ENCODE peak calls at places on chromosomes 16 and 17, in ten cellular contexts. T is CD4-positive, alpha-beta T cell; F is H9; O is cardiac muscle cell; U is brain microvascular endothelial cell; K is SK-N-SH; M is A549; S is nephron progenitor cell; W is Calu3; I is uterus. L is an unnamed sample.

GRCh38 chr17:73695035-73695738 is 50.9 kb upstream of the SDK2 start:
- DNase-seq in T (no peak), F (peak), O (no peak), U (no peak), K (no peak), M (no peak), S (no peak), W (no peak), I (no peak), L (no peak)

GRCh38 chr17:27668488-27668823 is 37.5 kb downstream of the LGALS9 start:
- DNase-seq in T (no peak), F (no peak), O (no peak), U (no peak), K (no peak), M (no peak), S (no peak), W (no peak), I (no peak), L (no peak)

GRCh38 chr17:46061435-46061834 is 62.4 kb downstream of the STH start:
- DNase-seq in T (no peak), F (no peak), O (no peak), U (no peak), K (no peak), M (peak), S (no peak), W (no peak), I (no peak), L (no peak)

GRCh38 chr17:41171881-41172280 is 3.9 kb upstream of the KRTAP4-3 start:
- DNase-seq in T (no peak), F (no peak), O (no peak), U (no peak), K (no peak), M (no peak), S (no peak), W (no peak), I (no peak), L (no peak)

GRCh38 chr17:6471531-6472465 is 27.5 kb downstream of the PIMREG start:
- DNase-seq in T (no peak), F (no peak), O (no peak), U (peak), K (no peak), M (peak), S (no peak), W (no peak), I (no peak), L (no peak)

GRCh38 chr17:73969956-73970355 is 233.5 kb upstream of the RPL38 start:
- DNase-seq in T (no peak), F (no peak), O (no peak), U (no peak), K (no peak), M (no peak), S (no peak), W (no peak), I (no peak), L (no peak)

GRCh38 chr17:27352481-27353460 is 58.9 kb downstream of the WSB1 start:
- DNase-seq in T (no peak), F (no peak), O (no peak), U (no peak), K (no peak), M (peak), S (no peak), W (no peak), I (peak), L (no peak)

GRCh38 chr16:11835891-11836652 is 15.3 kb downstream of the RSL1D1 start:
- DNase-seq in T (no peak), F (no peak), O (peak), U (peak), K (no peak), M (no peak), S (peak), W (no peak), I (no peak), L (no peak)

GRCh38 chr16:14028207-14028606 is 42.9 kb upstream of the MRTFB start:
- DNase-seq in T (no peak), F (no peak), O (no peak), U (no peak), K (no peak), M (no peak), S (no peak), W (no peak), I (no peak), L (no peak)

GRCh38 chr17:57984226-57984890 is 3.7 kb downstream of the VEZF1 start:
- DNase-seq in T (no peak), F (no peak), O (no peak), U (no peak), K (no peak), M (no peak), S (no peak), W (no peak), I (no peak), L (no peak)

GRCh38 chr17:57984936-57985674 is 2.9 kb downstream of the VEZF1 start:
- DNase-seq in T (no peak), F (no peak), O (no peak), U (no peak), K (no peak), M (no peak), S (no peak), W (no peak), I (no peak), L (no peak)

GRCh38 chr17:57980522-57980921 is 7.5 kb downstream of the VEZF1 start:
- DNase-seq in T (no peak), F (no peak), O (no peak), U (no peak), K (no peak), M (no peak), S (no peak), W (no peak), I (no peak), L (no peak)

GRCh38 chr17:57983446-57983845 is 4.6 kb downstream of the VEZF1 start:
- DNase-seq in T (no peak), F (no peak), O (no peak), U (no peak), K (no peak), M (no peak), S (no peak), W (no peak), I (no peak), L (no peak)

GRCh38 chr17:57982452-57983170 is 5.4 kb downstream of the VEZF1 start:
- DNase-seq in T (no peak), F (no peak), O (no peak), U (no peak), K (no peak), M (no peak), S (no peak), W (no peak), I (no peak), L (no peak)
- TF ChIP-seq CTCF in T (no peak), F (no peak), O (no peak), U (no peak), K (no peak), M (no peak), S (no peak), W (no peak), I (no peak), L (no peak)

GRCh38 chr17:39916918-39917317 is 1.5 kb downstream of the GSDMB start:
- DNase-seq in T (no peak), F (no peak), O (no peak), U (peak), K (no peak), M (no peak), S (no peak), W (peak), I (no peak), L (no peak)
- TF ChIP-seq CTCF in T (no peak), F (peak), O (peak), U (peak), K (no peak), M (no peak), S (no peak), W (no peak), I (no peak), L (peak)

GRCh38 chr16:86878290-86879160 is 300.2 kb downstream of the FOXL1 start:
- DNase-seq in T (no peak), F (no peak), O (no peak), U (no peak), K (no peak), M (no peak), S (peak), W (no peak), I (no peak), L (no peak)

GRCh38 chr16:86876499-86876898 is 298.1 kb downstream of the FOXL1 start:
- DNase-seq in T (no peak), F (no peak), O (no peak), U (no peak), K (no peak), M (no peak), S (no peak), W (no peak), I (no peak), L (no peak)

GRCh38 chr16:86879268-86879667 is 300.9 kb downstream of the FOXL1 start:
- DNase-seq in T (no peak), F (no peak), O (no peak), U (no peak), K (no peak), M (no peak), S (no peak), W (no peak), I (no peak), L (no peak)

GRCh38 chr16:86877835-86878234 is 299.5 kb downstream of the FOXL1 start:
- DNase-seq in T (no peak), F (no peak), O (no peak), U (no peak), K (no peak), M (no peak), S (no peak), W (no peak), I (no peak), L (no peak)

DNA sequence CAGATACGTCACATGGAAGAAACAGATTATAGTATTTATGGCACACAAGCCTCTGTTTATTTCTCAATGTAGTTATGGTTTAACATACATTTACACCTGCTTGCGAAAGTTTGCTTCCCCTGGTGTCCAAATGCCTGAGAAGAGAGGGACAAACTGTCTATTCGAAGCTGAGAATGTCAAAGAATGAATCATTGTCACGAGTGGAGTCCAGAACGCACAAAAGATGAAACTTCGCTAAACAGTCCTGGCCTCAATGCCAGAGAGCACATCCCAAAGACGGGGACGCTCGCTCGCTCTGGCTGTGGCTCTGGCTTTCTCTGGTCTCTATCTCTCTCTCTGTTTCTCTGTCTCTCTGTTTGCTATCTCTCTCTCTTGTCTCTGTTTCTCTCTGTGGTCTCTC is 298.8 kb downstream of the FOXL1 start:
- DNase-seq in T (no peak), F (no peak), O (no peak), U (no peak), K (no peak), M (no peak), S (no peak), W (no peak), I (no peak), L (no peak)
- TF ChIP-seq CTCF in T (no peak), F (no peak), O (no peak), U (no peak), K (no peak), M (no peak), S (no peak), W (no peak), I (no peak), L (no peak)

GRCh38 chr17:49249890-49250522 is 19.4 kb upstream of the PHOSPHO1 start:
- DNase-seq in T (no peak), F (no peak), O (no peak), U (no peak), K (no peak), M (no peak), S (no peak), W (no peak), I (no peak), L (no peak)

GRCh38 chr17:49249292-49249794 is 18.8 kb upstream of the PHOSPHO1 start:
- DNase-seq in T (no peak), F (no peak), O (peak), U (no peak), K (no peak), M (no peak), S (no peak), W (peak), I (no peak), L (peak)

GRCh38 chr17:49247949-49248348 is 17.4 kb upstream of the PHOSPHO1 start:
- DNase-seq in T (no peak), F (no peak), O (no peak), U (no peak), K (no peak), M (no peak), S (no peak), W (no peak), I (no peak), L (no peak)

GRCh38 chr17:49254066-49254465 is 23.5 kb upstream of the PHOSPHO1 start:
- DNase-seq in T (no peak), F (peak), O (no peak), U (no peak), K (no peak), M (no peak), S (no peak), W (no peak), I (no peak), L (peak)

DNA sequence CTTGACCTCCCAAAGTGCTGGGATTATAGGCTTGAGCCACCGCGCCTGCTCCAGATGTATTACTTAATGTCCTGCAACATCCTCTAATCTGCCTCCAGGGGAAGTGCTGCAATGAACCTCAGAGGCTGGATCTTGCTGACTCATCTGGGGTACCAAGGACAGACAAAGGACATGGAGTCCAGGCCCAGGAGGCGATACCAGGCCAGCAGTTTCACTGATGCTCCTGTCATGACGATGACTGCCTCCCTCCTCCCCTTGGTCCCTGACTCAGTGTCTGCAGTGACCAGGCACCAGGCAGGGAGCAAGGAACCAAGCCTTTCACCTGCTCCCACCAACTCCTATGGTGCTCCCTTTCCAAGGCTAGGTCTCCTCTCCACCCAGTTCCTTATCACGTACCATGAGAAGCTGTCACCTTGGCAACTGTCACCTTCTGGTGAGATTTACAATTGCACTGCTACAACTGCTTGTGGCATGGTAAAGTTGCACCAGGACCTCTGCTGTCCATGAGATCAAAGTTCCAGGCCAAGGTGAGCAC is 21.6 kb upstream of the PHOSPHO1 start:
- DNase-seq in T (no peak), F (no peak), O (peak), U (peak), K (no peak), M (no peak), S (no peak), W (no peak), I (no peak), L (peak)
- TF ChIP-seq CTCF in T (no peak), F (no peak), O (no peak), U (no peak), K (no peak), M (no peak), S (no peak), W (no peak), I (no peak), L (peak)

DNA sequence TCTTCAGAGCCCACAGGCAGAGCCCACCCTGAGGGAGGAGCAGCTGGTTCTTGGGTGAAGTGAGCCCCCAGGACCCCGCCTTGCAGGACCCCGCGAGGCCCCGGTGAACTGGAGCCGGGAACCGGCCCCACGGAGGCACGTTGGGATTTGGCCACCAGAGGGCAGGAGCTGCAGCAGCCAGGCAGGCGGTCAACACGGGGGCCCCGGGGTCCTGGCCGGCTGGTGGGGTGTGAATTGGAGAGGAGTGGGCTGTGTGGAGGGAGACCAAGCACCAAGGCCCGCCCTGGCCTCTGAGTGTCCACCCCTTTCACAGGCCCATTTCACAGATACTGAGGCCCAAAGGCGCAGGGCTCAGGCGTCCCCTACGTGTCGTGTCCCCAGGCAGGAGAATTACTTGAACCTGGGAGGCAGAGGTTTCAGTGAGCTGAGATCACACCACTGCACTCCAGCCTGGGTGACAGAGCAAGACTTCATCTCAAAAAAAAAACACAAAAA is 2.2 kb downstream of the DPEP1 start:
- DNase-seq in T (no peak), F (peak), O (peak), U (no peak), K (peak), M (peak), S (peak), W (peak), I (no peak), L (peak)
- TF ChIP-seq CTCF in T (peak), F (peak), O (peak), U (peak), K (peak), M (peak), S (peak), W (peak), I (peak), L (peak)

L was measured in BE2C.